ENCODE peak calls at places on chromosomes 13 and 19, in four cellular contexts. One of them, this sample, is unnamed. For H3K36me3 and H3K4me1, the result is how much of the 10 kb centered on the place peaks cover.

GRCh38 chr13:27622102-27622820 is 569 bp downstream of the POLR1D start:
- DNase-seq in pancreas: no peak
- DNase-seq in lower lobe of right lung: no peak
- DNase-seq in uterus: no peak
- DNase-seq in this sample: no peak

GRCh38 chr13:49444517-49445395 is 682 bp downstream of the SETDB2 start:
- DNase-seq in pancreas: no peak
- DNase-seq in lower lobe of right lung: no peak
- DNase-seq in uterus: no peak
- DNase-seq in this sample: no peak

GRCh38 chr13:90413548-90413947 is 933.9 kb upstream of the MIR17HG start:
- DNase-seq in pancreas: no peak
- DNase-seq in lower lobe of right lung: no peak
- DNase-seq in uterus: no peak
- DNase-seq in this sample: no peak

GRCh38 chr13:95301947-95302386 is 716 bp upstream of the ABCC4 start:
- DNase-seq in pancreas: no peak
- DNase-seq in lower lobe of right lung: no peak
- DNase-seq in uterus: no peak
- DNase-seq in this sample: no peak

GRCh38 chr13:33235078-33235477 is 50.5 kb downstream of the STARD13 start:
- DNase-seq in pancreas: no peak
- DNase-seq in lower lobe of right lung: no peak
- DNase-seq in uterus: no peak
- DNase-seq in this sample: no peak

GRCh38 chr13:31029129-31029528 is 96.7 kb downstream of the TEX26 start:
- DNase-seq in pancreas: no peak
- DNase-seq in lower lobe of right lung: no peak
- DNase-seq in uterus: no peak
- DNase-seq in this sample: no peak

GRCh38 chr19:37933965-37934364 is 27.0 kb downstream of the SIPA1L3 start:
- DNase-seq in pancreas: peak
- DNase-seq in lower lobe of right lung: no peak
- DNase-seq in uterus: no peak
- DNase-seq in this sample: no peak

GRCh38 chr19:46220038-46220615 is 9.4 kb upstream of the IGFL1 start:
- DNase-seq in pancreas: no peak
- DNase-seq in lower lobe of right lung: no peak
- DNase-seq in uterus: no peak
- DNase-seq in this sample: no peak

GRCh38 chr19:13817615-13818371 is 22.6 kb downstream of the ZSWIM4 start:
- DNase-seq in pancreas: peak
- DNase-seq in lower lobe of right lung: peak
- DNase-seq in uterus: no peak
- DNase-seq in this sample: peak

GRCh38 chr19:45767881-45768643 is 990 bp downstream of the SIX5 start:
- DNase-seq in pancreas: peak
- DNase-seq in lower lobe of right lung: peak
- DNase-seq in uterus: peak
- DNase-seq in this sample: peak

GRCh38 chr19:49421039-49421877 is 2.0 kb downstream of the PTH2 start:
- DNase-seq in pancreas: peak
- DNase-seq in lower lobe of right lung: peak
- DNase-seq in uterus: peak
- DNase-seq in this sample: peak

GRCh38 chr13:59750860-59751259 is 412.9 kb downstream of the DIAPH3 start:
- DNase-seq in pancreas: peak
- DNase-seq in lower lobe of right lung: no peak
- DNase-seq in uterus: no peak
- DNase-seq in this sample: no peak

GRCh38 chr19:52602931-52603330 is 32.8 kb downstream of the ZNF701 start:
- DNase-seq in pancreas: no peak
- DNase-seq in lower lobe of right lung: no peak
- DNase-seq in uterus: no peak
- DNase-seq in this sample: no peak

GRCh38 chr19:49573451-49573850 is 6.9 kb downstream of the NOSIP start:
- DNase-seq in pancreas: no peak
- DNase-seq in lower lobe of right lung: no peak
- DNase-seq in uterus: no peak
- DNase-seq in this sample: no peak

GRCh38 chr13:49409008-49409407 is 34.9 kb downstream of the CAB39L start:
- DNase-seq in pancreas: no peak
- DNase-seq in lower lobe of right lung: no peak
- DNase-seq in uterus: no peak
- DNase-seq in this sample: no peak

DNA sequence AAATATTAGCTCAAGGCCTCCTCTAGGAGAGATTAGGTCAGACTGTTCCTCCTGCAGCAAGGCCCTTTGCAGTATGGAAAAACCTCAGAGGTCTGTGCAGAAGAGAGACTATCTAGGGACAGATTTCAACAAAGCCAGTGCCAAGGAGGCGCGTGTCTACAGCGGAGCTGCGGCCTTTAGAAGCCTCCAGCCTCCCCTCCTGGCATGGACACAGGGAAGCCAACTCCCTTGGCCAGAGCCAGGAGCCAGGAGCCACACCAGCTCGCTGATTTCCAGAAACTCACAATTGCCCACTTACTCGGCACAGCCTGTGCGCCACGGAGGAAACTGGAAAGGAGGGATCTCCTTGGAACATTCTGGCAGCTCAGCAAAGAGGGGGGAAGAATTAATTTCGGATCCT is 63.4 kb downstream of the INSR start:
- DNase-seq in pancreas: no peak
- DNase-seq in lower lobe of right lung: no peak
- DNase-seq in uterus: peak
- DNase-seq in this sample: peak
- H3K27ac ChIP-seq in pancreas: no peak
- H3K27ac ChIP-seq in lower lobe of right lung: no peak
- H3K27ac ChIP-seq in uterus: peak
- H3K27ac ChIP-seq in this sample: no peak

GRCh38 chr13:29527511-29527910 is 68.0 kb downstream of the SLC7A1 start:
- DNase-seq in pancreas: no peak
- DNase-seq in lower lobe of right lung: no peak
- DNase-seq in uterus: no peak
- DNase-seq in this sample: no peak
- H3K36me3 ChIP-seq in pancreas: under half
- H3K36me3 ChIP-seq in lower lobe of right lung: under half
- H3K36me3 ChIP-seq in uterus: under half
- H3K36me3 ChIP-seq in this sample: under half

DNA sequence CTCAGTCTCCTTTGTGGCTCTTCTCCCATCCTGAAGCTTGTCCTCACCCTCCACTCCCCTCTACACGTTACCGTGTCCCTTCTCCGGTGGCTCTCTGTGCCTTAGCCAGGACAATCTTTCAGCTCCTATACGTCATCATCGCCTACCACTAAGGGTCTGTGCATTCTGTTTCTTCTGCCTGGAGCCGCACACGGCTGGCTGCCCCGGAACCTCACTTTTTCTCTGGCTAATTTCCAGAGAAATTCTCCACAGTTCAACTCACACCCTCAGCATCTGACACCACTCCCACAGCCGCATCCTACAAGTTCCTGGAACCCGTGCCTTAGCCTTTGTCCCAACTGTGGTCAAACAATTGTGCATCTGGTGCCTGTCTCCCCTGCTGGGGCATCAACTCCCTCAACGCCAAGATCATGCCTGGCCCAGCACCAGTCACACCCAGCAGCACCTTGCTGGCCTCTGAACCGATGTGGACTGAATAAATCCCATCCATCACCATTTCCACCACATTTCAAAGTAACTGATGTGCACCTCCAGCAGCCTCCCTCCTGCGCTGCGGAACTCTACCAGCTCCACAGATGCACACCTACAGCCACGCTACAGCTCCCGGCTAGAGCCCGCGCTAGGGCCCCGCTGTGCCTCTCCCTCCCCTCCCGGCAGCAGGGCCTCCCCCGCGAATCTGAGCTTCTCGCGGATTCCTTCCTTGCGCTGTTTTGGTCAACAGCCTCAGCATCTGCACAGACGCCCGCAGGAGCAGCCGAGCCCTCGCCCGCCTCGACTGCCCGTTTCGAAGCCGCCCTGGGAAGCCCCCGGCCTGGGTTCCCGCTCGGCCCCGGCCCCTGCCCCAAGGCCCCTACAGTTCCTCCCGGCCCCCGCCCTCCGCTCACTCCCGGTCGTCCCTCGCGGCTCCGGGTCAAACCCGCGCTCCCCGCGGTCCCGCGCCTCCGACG is 689 bp downstream of the DCUN1D2 start:
- DNase-seq in pancreas: no peak
- DNase-seq in lower lobe of right lung: peak
- DNase-seq in uterus: no peak
- DNase-seq in this sample: no peak
- H3K4me1 ChIP-seq in pancreas: under half
- H3K4me1 ChIP-seq in lower lobe of right lung: under half
- H3K4me1 ChIP-seq in uterus: under half
- H3K4me1 ChIP-seq in this sample: under half

GRCh38 chr13:79485451-79485850 is 4.5 kb downstream of the NDFIP2 start:
- DNase-seq in pancreas: no peak
- DNase-seq in lower lobe of right lung: no peak
- DNase-seq in uterus: no peak
- DNase-seq in this sample: no peak
- H3K27ac ChIP-seq in pancreas: peak
- H3K27ac ChIP-seq in lower lobe of right lung: no peak
- H3K27ac ChIP-seq in uterus: no peak
- H3K27ac ChIP-seq in this sample: no peak